ENCODE peak calls at places on chromosomes 6 and 20, in eight cellular contexts. F, X, B, M, S, I, U and J are unnamed samples.

GRCh38 chr6:72966628-72967280 is 258.5 kb downstream of the KHDC1L start:
- DNase-seq in X (no peak), M (no peak), I (peak; percentile 27), S (no peak), U (no peak), F (no peak), B (no peak), J (peak; percentile 63)

GRCh38 chr6:52522151-52522626 is 54.7 kb downstream of the TRAM2 start:
- DNase-seq in X (no peak), S (no peak), B (no peak), F (no peak), I (peak; percentile 79), U (no peak), M (no peak), J (peak; percentile 90)

GRCh38 chr6:13375360-13375878 is 47.1 kb upstream of the TBC1D7 start:
- DNase-seq in F (no peak), M (no peak), B (peak; percentile 72), U (peak; percentile 50), X (no peak), I (no peak), S (peak; percentile 48), J (no peak)

GRCh38 chr20:50153153-50153499 is 397 bp downstream of the PEDS1 start:
- DNase-seq in I (no peak), F (no peak), M (peak; percentile 35), S (no peak), B (peak; percentile 24), U (no peak), X (no peak), J (no peak)

GRCh38 chr6:124962617-124963415 is 579 bp downstream of the RNF217 start:
- DNase-seq in U (no peak), B (no peak), X (peak; percentile 57), S (no peak), F (no peak), M (no peak), I (peak; percentile 35), J (peak; percentile 34)

GRCh38 chr6:27962506-27962905 is 5.5 kb downstream of the OR2B6 start:
- DNase-seq in M (no peak), U (no peak), F (no peak), S (no peak), X (no peak), I (no peak), B (no peak), J (no peak)

GRCh38 chr6:43771858-43772570 is 2.0 kb downstream of the VEGFA start:
- DNase-seq in X (peak; percentile 62), F (peak; percentile 18), I (no peak), S (no peak), M (peak; percentile 79), B (peak; percentile 82), U (peak; percentile 76), J (no peak)

GRCh38 chr6:11277275-11278206 is 45.1 kb upstream of the NEDD9 start:
- DNase-seq in X (no peak), U (peak; percentile 56), F (no peak), I (peak; percentile 82), B (no peak), M (no peak), S (peak; percentile 64), J (peak; percentile 16)

GRCh38 chr20:58213112-58213511 is 15.3 kb downstream of the ANKRD60 start:
- DNase-seq in B (no peak), U (no peak), S (no peak), X (no peak), F (no peak), M (no peak), I (no peak), J (no peak)

GRCh38 chr6:167341665-167342655 is 17.1 kb downstream of the TTLL2 start:
- DNase-seq in M (no peak), F (no peak), B (no peak), S (no peak), U (no peak), I (no peak), X (no peak), J (no peak)

GRCh38 chr6:90466191-90466940 is 120.5 kb downstream of the MAP3K7 start:
- DNase-seq in M (no peak), X (no peak), F (no peak), B (no peak), I (peak; percentile 16), U (peak; percentile 42), S (no peak), J (no peak)

GRCh38 chr6:105609375-105609991 is 206.6 kb upstream of the PREP start:
- DNase-seq in U (no peak), S (no peak), X (no peak), B (no peak), F (no peak), I (peak; percentile 92), M (no peak), J (no peak)

GRCh38 chr6:133835901-133836300 is 53.0 kb upstream of the TCF21 start:
- DNase-seq in I (peak; percentile 37), B (no peak), F (no peak), M (no peak), X (no peak), U (no peak), S (no peak), J (peak; percentile 68)

GRCh38 chr6:84048588-84048987 is 15.0 kb downstream of the MRAP2 start:
- DNase-seq in S (no peak), U (no peak), I (no peak), B (no peak), M (no peak), X (no peak), F (no peak), J (no peak)

GRCh38 chr6:99132026-99132425 is 184.3 kb upstream of the FBXL4 start:
- DNase-seq in I (no peak), X (no peak), B (no peak), U (no peak), M (no peak), S (no peak), F (no peak), J (no peak)

GRCh38 chr6:95240514-95240913 is 336.8 kb upstream of the MANEA start:
- DNase-seq in S (no peak), X (no peak), I (no peak), F (no peak), U (no peak), B (no peak), M (no peak), J (no peak)

GRCh38 chr6:114157848-114158247 is 185.0 kb downstream of the HS3ST5 start:
- DNase-seq in F (no peak), I (no peak), X (no peak), M (no peak), S (no peak), U (no peak), B (no peak), J (no peak)

GRCh38 chr6:32886674-32887383 is 32.8 kb downstream of the PSMB9 start:
- DNase-seq in U (no peak), S (no peak), I (peak; percentile 89), X (no peak), F (no peak), M (no peak), B (no peak), J (peak; percentile 79)

GRCh38 chr20:5364136-5364821 is 47.5 kb upstream of the PROKR2 start:
- DNase-seq in I (no peak), X (no peak), U (no peak), B (no peak), S (no peak), F (no peak), M (no peak), J (no peak)

GRCh38 chr6:43455034-43455747 is at the start of gene DLK2:
- DNase-seq in M (no peak), I (no peak), X (peak; percentile 52), U (peak; percentile 36), S (peak; percentile 50), B (no peak), F (peak; percentile 7), J (no peak)

GRCh38 chr6:36720251-36721141 is 22.9 kb downstream of the RAB44 start:
- DNase-seq in S (no peak), U (no peak), M (peak; percentile 85), X (no peak), I (no peak), F (no peak), B (peak; percentile 78), J (no peak)

GRCh38 chr20:8932192-8933150 is 136.4 kb upstream of the PLCB4 start:
- DNase-seq in M (no peak), B (no peak), I (peak; percentile 67), X (no peak), F (no peak), U (no peak), S (no peak), J (no peak)

GRCh38 chr6:34158876-34159275 is 13.0 kb upstream of the GRM4 start:
- DNase-seq in B (no peak), F (no peak), I (no peak), M (no peak), X (no peak), U (no peak), S (no peak), J (no peak)

GRCh38 chr6:11869656-11870340 is 91.2 kb upstream of the ADTRP start:
- DNase-seq in B (no peak), S (no peak), X (no peak), U (no peak), M (no peak), I (peak; percentile 84), F (no peak), J (peak; percentile 92)

GRCh38 chr6:151181701-151182367 is 57.9 kb upstream of the AKAP12 start:
- DNase-seq in F (no peak), I (peak; percentile 3), M (no peak), B (no peak), X (no peak), S (no peak), U (no peak), J (no peak)

GRCh38 chr20:32165836-32166545 is 41.6 kb downstream of the PLAGL2 start:
- DNase-seq in U (no peak), F (no peak), I (no peak), M (no peak), B (no peak), X (no peak), S (no peak), J (no peak)

GRCh38 chr20:11675920-11676617 is 241.6 kb upstream of the BTBD3 start:
- DNase-seq in S (no peak), B (no peak), U (no peak), M (no peak), I (peak; percentile 12), X (no peak), F (no peak), J (peak; percentile 46)

GRCh38 chr6:21597706-21598273 is 4.2 kb downstream of the SOX4 start:
- DNase-seq in M (peak; percentile 58), X (peak; percentile 9), S (no peak), B (no peak), F (no peak), U (no peak), I (no peak), J (peak; percentile 69)

GRCh38 chr20:37932919-37933318 is 30.0 kb downstream of the VSTM2L start:
- DNase-seq in B (no peak), X (no peak), F (no peak), I (no peak), S (no peak), U (no peak), M (no peak), J (no peak)

GRCh38 chr20:61355585-61355984 is 103.5 kb downstream of the CDH4 start:
- DNase-seq in B (no peak), I (no peak), F (no peak), U (no peak), M (no peak), X (no peak), S (no peak), J (no peak)

GRCh38 chr6:56954389-56955170 is at the start of gene BEND6:
- DNase-seq in F (no peak), X (peak; percentile 78), S (peak; percentile 40), M (peak; percentile 14), B (no peak), U (peak; percentile 33), I (peak; percentile 87), J (peak; percentile 78)